ENCODE peak calls at places on chromosomes 4 and X, in four cellular contexts. S is fibroblast of lung, I is pancreas, R is aorta. L is an unnamed sample.
A peak's percentile ranks its signal among the peaks of the same experiment; 100 is the strongest.

GRCh38 chr4:142703694-142704309 is 142.3 kb downstream of the INPP4B start:
- DNase-seq in I (no peak), R (no peak), S (no peak), L (no peak)

GRCh38 chr4:74364649-74365491 is at the start of gene EREG:
- DNase-seq in R (peak; percentile 55), I (no peak), S (peak; percentile 68), L (peak; percentile 44)

GRCh38 chrX:129622757-129623301 is 31.9 kb downstream of the APLN start:
- DNase-seq in I (no peak), S (peak; percentile 84), R (no peak), L (no peak)

GRCh38 chr4:108118505-108118904 is 50.2 kb downstream of the LEF1 start:
- DNase-seq in I (no peak), S (no peak), R (no peak), L (no peak)

GRCh38 chrX:64350521-64350920 is 44.7 kb downstream of the MTMR8 start:
- DNase-seq in S (no peak), R (no peak), I (no peak), L (no peak)

GRCh38 chr4:7872264-7872771 is 67.3 kb downstream of the AFAP1 start:
- DNase-seq in R (no peak), I (peak; percentile 80), S (peak; percentile 96), L (no peak)

GRCh38 chrX:5632061-5632614 is 596.5 kb downstream of the NLGN4X start:
- DNase-seq in S (no peak), I (no peak), R (no peak), L (no peak)

GRCh38 chr4:159086606-159087005 is 16.3 kb upstream of the RAPGEF2 start:
- DNase-seq in S (no peak), I (no peak), R (no peak), L (no peak)

GRCh38 chr4:119314356-119314755 is 7.6 kb downstream of the FABP2 start:
- DNase-seq in R (no peak), I (no peak), S (peak; percentile 37), L (no peak)

GRCh38 chr4:124304936-124305335 is 407.6 kb downstream of the ANKRD50 start:
- DNase-seq in R (no peak), S (peak; percentile 37), I (no peak), L (no peak)

GRCh38 chr4:147136783-147137182 is 191.1 kb upstream of the TTC29 start:
- DNase-seq in I (no peak), S (no peak), R (no peak), L (no peak)

GRCh38 chrX:108285361-108285760 is 152.9 kb downstream of the COL4A6 start:
- DNase-seq in I (no peak), S (no peak), R (no peak), L (no peak)
- H3K27ac ChIP-seq in I (no peak overlapping the region), S (no peak overlapping the region), R (no peak overlapping the region), L (no peak overlapping the region)

DNA sequence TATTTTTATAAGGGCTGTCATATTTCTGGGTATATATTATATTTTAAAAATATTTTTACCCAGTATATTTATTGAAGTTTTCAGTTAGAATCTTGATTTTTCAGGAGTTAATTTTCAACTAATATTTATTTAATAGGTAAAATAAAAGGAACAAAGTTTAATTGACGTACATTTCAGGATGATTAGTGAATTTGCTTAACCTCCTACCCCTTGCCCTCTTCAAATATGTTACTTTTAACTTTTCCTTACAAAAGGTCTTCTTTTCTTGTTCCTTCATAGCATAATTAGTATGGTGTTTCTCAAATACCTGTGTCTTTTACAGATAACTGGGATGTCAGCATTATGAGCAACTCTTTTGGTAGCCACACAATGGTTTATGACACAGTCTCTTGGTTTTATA is 24.8 kb upstream of the MSMO1 start:
- DNase-seq in I (no peak), R (no peak), S (peak; percentile 7), L (no peak)
- H3K36me3 ChIP-seq in I (no peaks in the 10 kb centered on the region), R (peaks cover 2% of the 10 kb centered on the region), S (no peaks in the 10 kb centered on the region), L (no peaks in the 10 kb centered on the region)

GRCh38 chr4:38130884-38131283 is 170.7 kb downstream of the PTTG2 start:
- DNase-seq in I (no peak), S (no peak), R (no peak), L (no peak)
- H3K27ac ChIP-seq in I (peak overlapping the region; percentile 46), S (no peak overlapping the region), R (peak overlapping the region; percentile 32), L (no peak overlapping the region)

GRCh38 chr4:184632842-184633241 is 16.4 kb downstream of the CASP3 start:
- DNase-seq in I (no peak), R (no peak), S (no peak), L (no peak)
- H3K36me3 ChIP-seq in I (peaks cover 39% of the 10 kb centered on the region), R (peaks cover 17% of the 10 kb centered on the region), S (peaks cover 8% of the 10 kb centered on the region), L (peaks cover 96% of the 10 kb centered on the region)

GRCh38 chrX:57607295-57608187 is 15.7 kb downstream of the ZXDB start:
- DNase-seq in S (no peak), R (no peak), I (no peak), L (no peak)
- H3K27ac ChIP-seq in S (no peak overlapping the region), R (no peak overlapping the region), I (no peak overlapping the region), L (no peak overlapping the region)